ENCODE peak calls at places on chromosomes 5 and 9, in ten cellular contexts. I, S, C, X, R, H, F, Q, T and U are unnamed samples.

GRCh38 chr5:151078490-151079262 is 2.2 kb downstream of the TNIP1 start:
- DNase-seq in T (no peak), S (peak), I (no peak), H (no peak), C (peak), X (no peak), F (peak), Q (peak), R (peak), U (no peak)

GRCh38 chr5:33120671-33121070 is 320.1 kb upstream of the TARS1 start:
- DNase-seq in X (no peak), R (peak), S (no peak), C (no peak), Q (no peak), T (no peak), H (no peak), F (no peak), I (no peak), U (no peak)

GRCh38 chr5:149799965-149800516 is 69.9 kb downstream of the PPARGC1B start:
- DNase-seq in T (no peak), I (no peak), X (no peak), S (no peak), F (no peak), R (no peak), C (no peak), H (no peak), Q (no peak), U (no peak)

GRCh38 chr9:97632406-97632991 is 669 bp downstream of the TSTD2 start:
- DNase-seq in R (peak), C (no peak), F (no peak), Q (peak), T (peak), I (peak), S (peak), X (peak), H (no peak), U (peak)

GRCh38 chr9:78871452-78872331 is 574.8 kb downstream of the PSAT1 start:
- DNase-seq in C (peak), H (no peak), Q (no peak), I (no peak), F (no peak), R (peak), S (no peak), X (peak), T (no peak), U (no peak)

GRCh38 chr5:151451626-151452520 is 4.5 kb downstream of the SLC36A1 start:
- DNase-seq in Q (no peak), F (no peak), I (no peak), H (no peak), C (peak), X (peak), R (peak), S (no peak), T (peak), U (no peak)

GRCh38 chr5:5533927-5534326 is 111.5 kb downstream of the ICE1 start:
- DNase-seq in Q (no peak), R (no peak), X (no peak), F (no peak), C (no peak), I (no peak), H (no peak), S (no peak), T (no peak), U (no peak)

GRCh38 chr5:133017964-133018363 is 8.4 kb downstream of the ZCCHC10 start:
- DNase-seq in T (no peak), H (no peak), X (no peak), S (no peak), C (no peak), F (no peak), I (no peak), R (no peak), Q (no peak), U (no peak)

GRCh38 chr5:168066536-168067208 is 224.8 kb upstream of the WWC1 start:
- DNase-seq in H (no peak), X (no peak), F (no peak), S (no peak), I (no peak), T (no peak), Q (no peak), C (peak), R (no peak), U (no peak)